ENCODE peak calls at places on chromosomes 1 and 21, in eight cellular contexts. One of them, this sample, is unnamed. For H3K4me1, the result is how much of the 10 kb centered on the place peaks cover.

GRCh38 chr1:150173161-150173585 is 23.5 kb downstream of the PLEKHO1 start:
- DNase-seq in breast epithelium: no peak
- DNase-seq in endothelial cell of umbilical vein: no peak
- DNase-seq in transverse colon: peak
- DNase-seq in suprapubic skin: no peak
- DNase-seq in vagina: no peak
- DNase-seq in sigmoid colon: no peak
- DNase-seq in upper lobe of left lung: no peak
- DNase-seq in this sample: no peak

GRCh38 chr1:67892451-67893125 is 59.3 kb upstream of the GNG12 start:
- DNase-seq in transverse colon: no peak
- DNase-seq in endothelial cell of umbilical vein: peak
- DNase-seq in breast epithelium: no peak
- DNase-seq in suprapubic skin: no peak
- DNase-seq in upper lobe of left lung: no peak
- DNase-seq in vagina: no peak
- DNase-seq in sigmoid colon: no peak
- DNase-seq in this sample: no peak

GRCh38 chr1:180773210-180773865 is 139.4 kb upstream of the KIAA1614 start:
- DNase-seq in transverse colon: no peak
- DNase-seq in vagina: no peak
- DNase-seq in breast epithelium: no peak
- DNase-seq in endothelial cell of umbilical vein: peak
- DNase-seq in sigmoid colon: no peak
- DNase-seq in suprapubic skin: no peak
- DNase-seq in upper lobe of left lung: no peak
- DNase-seq in this sample: no peak

GRCh38 chr1:92784051-92784638 is 763 bp downstream of the EVI5 start:
- DNase-seq in upper lobe of left lung: no peak
- DNase-seq in suprapubic skin: no peak
- DNase-seq in transverse colon: peak
- DNase-seq in endothelial cell of umbilical vein: peak
- DNase-seq in sigmoid colon: peak
- DNase-seq in breast epithelium: no peak
- DNase-seq in vagina: no peak
- DNase-seq in this sample: no peak

GRCh38 chr1:68916227-68916853 is 419.5 kb upstream of the DEPDC1 start:
- DNase-seq in vagina: no peak
- DNase-seq in upper lobe of left lung: no peak
- DNase-seq in endothelial cell of umbilical vein: peak
- DNase-seq in sigmoid colon: no peak
- DNase-seq in transverse colon: no peak
- DNase-seq in breast epithelium: no peak
- DNase-seq in suprapubic skin: no peak
- DNase-seq in this sample: no peak

GRCh38 chr1:181390350-181391080 is 92.8 kb upstream of the CACNA1E start:
- DNase-seq in endothelial cell of umbilical vein: no peak
- DNase-seq in upper lobe of left lung: no peak
- DNase-seq in sigmoid colon: no peak
- DNase-seq in vagina: no peak
- DNase-seq in breast epithelium: no peak
- DNase-seq in transverse colon: no peak
- DNase-seq in suprapubic skin: no peak
- DNase-seq in this sample: no peak

GRCh38 chr1:178180405-178180804 is 86.5 kb downstream of the RASAL2 start:
- DNase-seq in breast epithelium: no peak
- DNase-seq in sigmoid colon: no peak
- DNase-seq in transverse colon: no peak
- DNase-seq in vagina: no peak
- DNase-seq in endothelial cell of umbilical vein: no peak
- DNase-seq in suprapubic skin: no peak
- DNase-seq in upper lobe of left lung: no peak
- DNase-seq in this sample: no peak

GRCh38 chr21:33096426-33096825 is 26.5 kb downstream of the OLIG1 start:
- DNase-seq in sigmoid colon: no peak
- DNase-seq in endothelial cell of umbilical vein: no peak
- DNase-seq in breast epithelium: no peak
- DNase-seq in vagina: no peak
- DNase-seq in upper lobe of left lung: no peak
- DNase-seq in suprapubic skin: no peak
- DNase-seq in transverse colon: no peak
- DNase-seq in this sample: no peak

GRCh38 chr21:14215971-14216621 is at the start of gene RBM11:
- DNase-seq in vagina: no peak
- DNase-seq in breast epithelium: peak
- DNase-seq in endothelial cell of umbilical vein: peak
- DNase-seq in upper lobe of left lung: peak
- DNase-seq in transverse colon: peak
- DNase-seq in suprapubic skin: peak
- DNase-seq in sigmoid colon: peak
- DNase-seq in this sample: peak

GRCh38 chr1:15261155-15262002 is 14.4 kb downstream of the FHAD1 start:
- DNase-seq in sigmoid colon: peak
- DNase-seq in transverse colon: peak
- DNase-seq in endothelial cell of umbilical vein: peak
- DNase-seq in vagina: no peak
- DNase-seq in upper lobe of left lung: no peak
- DNase-seq in breast epithelium: no peak
- DNase-seq in suprapubic skin: peak
- DNase-seq in this sample: no peak

GRCh38 chr1:109476825-109477224 is 6.9 kb upstream of the ATXN7L2 start:
- DNase-seq in transverse colon: no peak
- DNase-seq in breast epithelium: no peak
- DNase-seq in endothelial cell of umbilical vein: no peak
- DNase-seq in suprapubic skin: no peak
- DNase-seq in vagina: no peak
- DNase-seq in upper lobe of left lung: no peak
- DNase-seq in sigmoid colon: no peak
- DNase-seq in this sample: no peak

GRCh38 chr1:206925116-206925736 is 3.5 kb upstream of the FCMR start:
- DNase-seq in suprapubic skin: no peak
- DNase-seq in breast epithelium: no peak
- DNase-seq in vagina: no peak
- DNase-seq in transverse colon: peak
- DNase-seq in sigmoid colon: no peak
- DNase-seq in endothelial cell of umbilical vein: no peak
- DNase-seq in upper lobe of left lung: no peak
- DNase-seq in this sample: peak

GRCh38 chr1:17098440-17099317 is 20.6 kb downstream of the PADI2 start:
- DNase-seq in upper lobe of left lung: no peak
- DNase-seq in breast epithelium: no peak
- DNase-seq in endothelial cell of umbilical vein: no peak
- DNase-seq in sigmoid colon: no peak
- DNase-seq in vagina: no peak
- DNase-seq in suprapubic skin: no peak
- DNase-seq in transverse colon: no peak
- DNase-seq in this sample: no peak

GRCh38 chr1:41404308-41404755 is 43.1 kb downstream of the FOXO6 start:
- DNase-seq in endothelial cell of umbilical vein: peak
- DNase-seq in sigmoid colon: no peak
- DNase-seq in suprapubic skin: no peak
- DNase-seq in transverse colon: no peak
- DNase-seq in upper lobe of left lung: no peak
- DNase-seq in breast epithelium: no peak
- DNase-seq in vagina: no peak
- DNase-seq in this sample: no peak

GRCh38 chr1:235275223-235275622 is 52.8 kb downstream of the ARID4B start:
- DNase-seq in endothelial cell of umbilical vein: no peak
- DNase-seq in suprapubic skin: no peak
- DNase-seq in vagina: no peak
- DNase-seq in upper lobe of left lung: no peak
- DNase-seq in breast epithelium: no peak
- DNase-seq in sigmoid colon: no peak
- DNase-seq in transverse colon: no peak
- DNase-seq in this sample: no peak

GRCh38 chr1:27611450-27611849 is 7.5 kb upstream of the AHDC1 start:
- DNase-seq in endothelial cell of umbilical vein: no peak
- DNase-seq in upper lobe of left lung: no peak
- DNase-seq in suprapubic skin: no peak
- DNase-seq in transverse colon: no peak
- DNase-seq in breast epithelium: no peak
- DNase-seq in vagina: no peak
- DNase-seq in sigmoid colon: no peak
- DNase-seq in this sample: no peak

GRCh38 chr1:204491653-204492052 is 3.0 kb downstream of the PIK3C2B start:
- DNase-seq in sigmoid colon: no peak
- DNase-seq in transverse colon: no peak
- DNase-seq in upper lobe of left lung: no peak
- DNase-seq in vagina: no peak
- DNase-seq in endothelial cell of umbilical vein: no peak
- DNase-seq in breast epithelium: no peak
- DNase-seq in suprapubic skin: no peak
- DNase-seq in this sample: no peak

GRCh38 chr1:204493882-204494280 is 724 bp downstream of the PIK3C2B start:
- DNase-seq in breast epithelium: no peak
- DNase-seq in upper lobe of left lung: no peak
- DNase-seq in vagina: no peak
- DNase-seq in transverse colon: peak
- DNase-seq in suprapubic skin: no peak
- DNase-seq in sigmoid colon: peak
- DNase-seq in endothelial cell of umbilical vein: peak
- DNase-seq in this sample: peak

GRCh38 chr1:204493145-204493881 is 1.3 kb downstream of the PIK3C2B start:
- DNase-seq in sigmoid colon: peak
- DNase-seq in suprapubic skin: peak
- DNase-seq in upper lobe of left lung: no peak
- DNase-seq in vagina: no peak
- DNase-seq in breast epithelium: no peak
- DNase-seq in endothelial cell of umbilical vein: no peak
- DNase-seq in transverse colon: peak
- DNase-seq in this sample: no peak

GRCh38 chr1:204494281-204495077 is at the start of gene PIK3C2B:
- DNase-seq in suprapubic skin: peak
- DNase-seq in upper lobe of left lung: peak
- DNase-seq in vagina: no peak
- DNase-seq in sigmoid colon: peak
- DNase-seq in breast epithelium: peak
- DNase-seq in endothelial cell of umbilical vein: peak
- DNase-seq in transverse colon: peak
- DNase-seq in this sample: peak

GRCh38 chr1:204495078-204495753 is 611 bp upstream of the PIK3C2B start:
- DNase-seq in vagina: no peak
- DNase-seq in endothelial cell of umbilical vein: no peak
- DNase-seq in sigmoid colon: no peak
- DNase-seq in upper lobe of left lung: no peak
- DNase-seq in breast epithelium: no peak
- DNase-seq in suprapubic skin: no peak
- DNase-seq in transverse colon: no peak
- DNase-seq in this sample: no peak
- TF ChIP-seq POLR2A in vagina: no peak
- TF ChIP-seq POLR2A in endothelial cell of umbilical vein: no peak
- TF ChIP-seq POLR2A in sigmoid colon: no peak
- TF ChIP-seq POLR2A in upper lobe of left lung: no peak
- TF ChIP-seq POLR2A in breast epithelium: no peak
- TF ChIP-seq POLR2A in suprapubic skin: no peak
- TF ChIP-seq POLR2A in transverse colon: no peak
- TF ChIP-seq POLR2A in this sample: no peak

GRCh38 chr21:34626131-34626530 is 11.2 kb upstream of the RCAN1 start:
- DNase-seq in breast epithelium: no peak
- DNase-seq in transverse colon: no peak
- DNase-seq in upper lobe of left lung: no peak
- DNase-seq in endothelial cell of umbilical vein: no peak
- DNase-seq in vagina: no peak
- DNase-seq in suprapubic skin: peak
- DNase-seq in sigmoid colon: no peak
- DNase-seq in this sample: no peak

GRCh38 chr21:34625194-34625593 is 10.3 kb upstream of the RCAN1 start:
- DNase-seq in sigmoid colon: no peak
- DNase-seq in vagina: no peak
- DNase-seq in upper lobe of left lung: no peak
- DNase-seq in transverse colon: no peak
- DNase-seq in endothelial cell of umbilical vein: no peak
- DNase-seq in suprapubic skin: peak
- DNase-seq in breast epithelium: no peak
- DNase-seq in this sample: no peak

GRCh38 chr21:34635307-34635706 is 20.4 kb upstream of the RCAN1 start:
- DNase-seq in endothelial cell of umbilical vein: no peak
- DNase-seq in breast epithelium: no peak
- DNase-seq in vagina: no peak
- DNase-seq in transverse colon: no peak
- DNase-seq in suprapubic skin: peak
- DNase-seq in sigmoid colon: no peak
- DNase-seq in upper lobe of left lung: no peak
- DNase-seq in this sample: no peak

GRCh38 chr21:34632498-34632897 is 17.6 kb upstream of the RCAN1 start:
- DNase-seq in breast epithelium: no peak
- DNase-seq in endothelial cell of umbilical vein: no peak
- DNase-seq in suprapubic skin: peak
- DNase-seq in sigmoid colon: no peak
- DNase-seq in vagina: no peak
- DNase-seq in transverse colon: no peak
- DNase-seq in upper lobe of left lung: no peak
- DNase-seq in this sample: no peak

DNA sequence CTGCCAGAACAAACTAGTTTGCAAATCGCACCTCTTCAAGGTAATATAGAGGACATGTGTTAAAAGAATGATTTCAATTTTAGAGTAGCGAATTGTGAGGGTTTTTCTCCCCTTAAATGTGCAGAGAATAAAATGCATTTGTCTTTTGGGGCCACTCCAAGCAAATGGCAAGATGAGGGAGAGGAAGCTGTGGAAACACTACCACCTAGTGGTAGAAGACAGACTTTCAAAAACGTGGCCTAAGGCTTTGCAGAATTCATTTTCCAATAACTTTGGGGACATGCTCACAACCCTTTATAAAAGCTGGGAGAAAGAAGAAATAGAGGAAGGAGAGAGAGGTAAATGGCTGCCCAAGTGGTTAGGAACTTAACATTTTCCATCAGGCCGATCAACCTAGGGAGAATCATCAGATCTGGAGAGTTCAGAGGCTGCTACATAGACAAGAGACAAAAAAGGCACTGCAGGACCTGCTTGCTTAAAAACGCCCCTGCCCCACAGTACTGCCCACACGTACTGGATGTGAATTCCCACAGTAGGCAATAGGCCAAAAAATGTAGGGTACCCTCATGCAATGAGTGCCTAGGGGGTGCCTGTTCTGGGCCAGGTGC is 15.7 kb upstream of the RCAN1 start:
- DNase-seq in breast epithelium: no peak
- DNase-seq in suprapubic skin: peak
- DNase-seq in sigmoid colon: no peak
- DNase-seq in transverse colon: no peak
- DNase-seq in endothelial cell of umbilical vein: peak
- DNase-seq in upper lobe of left lung: no peak
- DNase-seq in vagina: no peak
- DNase-seq in this sample: no peak
- TF ChIP-seq POLR2AphosphoS5 in breast epithelium: no peak
- TF ChIP-seq POLR2AphosphoS5 in suprapubic skin: no peak
- TF ChIP-seq POLR2AphosphoS5 in sigmoid colon: no peak
- TF ChIP-seq POLR2AphosphoS5 in transverse colon: no peak
- TF ChIP-seq POLR2AphosphoS5 in endothelial cell of umbilical vein: no peak
- TF ChIP-seq POLR2AphosphoS5 in upper lobe of left lung: no peak
- TF ChIP-seq POLR2AphosphoS5 in vagina: peak
- TF ChIP-seq POLR2AphosphoS5 in this sample: no peak

GRCh38 chr1:6497215-6497866 is 5.9 kb upstream of the PLEKHG5 start:
- DNase-seq in vagina: no peak
- DNase-seq in transverse colon: peak
- DNase-seq in sigmoid colon: no peak
- DNase-seq in suprapubic skin: no peak
- DNase-seq in breast epithelium: no peak
- DNase-seq in upper lobe of left lung: peak
- DNase-seq in endothelial cell of umbilical vein: peak
- DNase-seq in this sample: peak
- H3K4me1 ChIP-seq in vagina: under half
- H3K4me1 ChIP-seq in transverse colon: under half
- H3K4me1 ChIP-seq in sigmoid colon: under half
- H3K4me1 ChIP-seq in suprapubic skin: half or more
- H3K4me1 ChIP-seq in breast epithelium: under half
- H3K4me1 ChIP-seq in upper lobe of left lung: under half
- H3K4me1 ChIP-seq in endothelial cell of umbilical vein: under half
- H3K4me1 ChIP-seq in this sample: half or more

GRCh38 chr1:39269791-39270342 is 65.4 kb downstream of the MACF1 start:
- DNase-seq in breast epithelium: no peak
- DNase-seq in upper lobe of left lung: no peak
- DNase-seq in vagina: no peak
- DNase-seq in sigmoid colon: peak
- DNase-seq in suprapubic skin: no peak
- DNase-seq in transverse colon: peak
- DNase-seq in endothelial cell of umbilical vein: no peak
- DNase-seq in this sample: no peak
- TF ChIP-seq POLR2A in breast epithelium: no peak
- TF ChIP-seq POLR2A in upper lobe of left lung: no peak
- TF ChIP-seq POLR2A in vagina: peak
- TF ChIP-seq POLR2A in sigmoid colon: no peak
- TF ChIP-seq POLR2A in suprapubic skin: no peak
- TF ChIP-seq POLR2A in transverse colon: no peak
- TF ChIP-seq POLR2A in endothelial cell of umbilical vein: no peak
- TF ChIP-seq POLR2A in this sample: no peak